ENCODE peak calls at places on chromosomes 12 and 14, in seven cellular contexts. S is cardiac muscle cell, H is MM.1S, N is mucosa of descending colon, P is right lobe of liver, R is GM10248, I is foreskin fibroblast. E is an unnamed sample.

GRCh38 chr12:133174901-133175300 is 6.4 kb upstream of the ZNF268 start:
- DNase-seq in S (no peak), H (no peak), N (no peak), P (no peak), R (no peak), I (no peak), E (no peak)

GRCh38 chr12:127245437-127245836 is 1021.5 kb upstream of the TMEM132C start:
- DNase-seq in S (peak), H (no peak), N (no peak), P (no peak), R (no peak), I (peak), E (no peak)

GRCh38 chr12:105226219-105226618 is 9.8 kb downstream of the APPL2 start:
- DNase-seq in S (peak), H (peak), N (no peak), P (peak), R (peak), I (peak), E (no peak)

GRCh38 chr12:12714276-12715001 is 2.7 kb upstream of the CDKN1B start:
- DNase-seq in S (no peak), H (peak), N (peak), P (peak), R (peak), I (no peak), E (no peak)

GRCh38 chr12:3872800-3873636 is at the start of gene PARP11:
- DNase-seq in S (peak), H (peak), N (peak), P (peak), R (peak), I (peak), E (peak)

GRCh38 chr14:34012978-34013713 is 62.3 kb upstream of the EGLN3 start:
- DNase-seq in S (no peak), H (no peak), N (no peak), P (no peak), R (peak), I (no peak), E (no peak)

GRCh38 chr12:15001733-15002471 is 29.1 kb downstream of the PDE6H start:
- DNase-seq in S (peak), H (no peak), N (peak), P (no peak), R (no peak), I (no peak), E (no peak)

GRCh38 chr14:50667491-50668007 is 557 bp downstream of the SAV1 start:
- DNase-seq in S (no peak), H (peak), N (peak), P (no peak), R (peak), I (no peak), E (no peak)

DNA sequence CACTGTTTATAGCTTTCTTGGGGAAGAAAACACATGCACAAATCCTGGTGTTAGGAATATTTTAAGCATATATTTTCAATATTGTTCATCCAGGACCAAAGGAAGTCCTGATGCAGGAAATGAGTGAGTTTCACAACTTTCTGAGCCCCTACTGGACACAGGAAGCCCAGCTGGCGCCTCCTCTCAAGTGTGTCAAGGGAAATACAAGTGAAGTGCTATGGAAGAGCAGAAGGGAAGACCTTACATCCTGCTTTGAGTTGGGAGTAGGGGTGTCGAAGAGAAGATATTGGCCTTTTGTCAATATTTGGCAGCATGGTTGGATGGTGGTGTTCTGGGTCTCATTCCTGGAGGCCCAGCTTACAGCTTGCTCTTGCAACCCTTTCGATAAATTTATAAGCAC is 66.1 kb upstream of the ZDHHC17 start:
- DNase-seq in S (peak), H (no peak), N (no peak), P (no peak), R (no peak), I (no peak), E (no peak)
- TF ChIP-seq CTCF in S (no peak), H (no peak), N (no peak), P (no peak), R (no peak), I (no peak), E (no peak)

GRCh38 chr12:9753042-9753820 is 7.5 kb downstream of the CD69 start:
- DNase-seq in S (no peak), H (no peak), N (no peak), P (no peak), R (no peak), I (no peak), E (no peak)

GRCh38 chr12:9754097-9754964 is 6.4 kb downstream of the CD69 start:
- DNase-seq in S (no peak), H (no peak), N (no peak), P (no peak), R (no peak), I (no peak), E (no peak)

GRCh38 chr12:9750276-9751203 is 10.2 kb downstream of the CD69 start:
- DNase-seq in S (peak), H (peak), N (no peak), P (no peak), R (peak), I (peak), E (peak)

GRCh38 chr12:9752145-9752717 is 8.5 kb downstream of the CD69 start:
- DNase-seq in S (no peak), H (no peak), N (no peak), P (no peak), R (no peak), I (no peak), E (no peak)

GRCh38 chr12:9751204-9752144 is 9.2 kb downstream of the CD69 start:
- DNase-seq in S (peak), H (peak), N (no peak), P (no peak), R (no peak), I (peak), E (no peak)
- TF ChIP-seq CTCF in S (peak), H (peak), N (no peak), P (no peak), R (peak), I (peak), E (no peak)

DNA sequence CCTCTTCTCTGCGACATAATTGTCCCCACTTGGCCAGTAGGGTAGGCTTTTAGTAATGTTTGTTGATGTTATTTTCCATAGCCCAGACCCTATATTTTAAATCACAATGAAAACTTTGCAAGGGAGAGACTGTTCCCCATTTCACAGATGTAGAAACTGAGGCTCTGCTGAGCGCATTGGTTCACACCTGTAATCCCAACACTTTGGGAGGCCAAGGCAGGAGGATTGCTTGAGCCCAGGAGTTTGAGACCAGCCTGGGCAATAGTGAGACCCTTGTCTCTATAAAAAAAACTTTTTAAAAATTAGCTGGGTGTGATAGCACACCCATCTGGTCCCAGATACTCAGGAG is 114.8 kb downstream of the DIP2B start:
- DNase-seq in S (no peak), H (no peak), N (no peak), P (no peak), R (no peak), I (no peak), E (no peak)
- TF ChIP-seq CTCF in S (no peak), H (no peak), N (no peak), P (no peak), R (no peak), I (no peak), E (no peak)

DNA sequence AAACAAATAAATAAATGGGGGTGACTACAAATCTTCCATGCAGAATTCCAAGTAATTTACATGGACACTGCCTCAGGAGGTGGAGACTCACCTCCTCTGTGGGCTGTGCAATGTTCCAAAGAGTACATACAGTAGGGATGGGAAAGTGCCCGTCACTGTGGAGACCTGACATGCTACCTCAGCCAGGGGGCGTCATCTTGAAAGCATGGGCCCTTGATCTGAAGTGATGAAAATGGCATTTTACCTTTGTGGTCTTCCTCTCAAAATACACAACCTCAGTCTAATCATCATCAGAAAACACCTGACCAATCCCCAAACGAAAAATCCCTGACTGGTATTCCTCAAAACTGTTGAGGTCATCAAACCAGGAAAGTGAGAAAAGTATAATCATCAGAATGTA is 48.4 kb downstream of the ANAPC7 start:
- DNase-seq in S (no peak), H (peak), N (no peak), P (no peak), R (peak), I (no peak), E (peak)
- TF ChIP-seq CTCF in S (peak), H (peak), N (no peak), P (peak), R (peak), I (peak), E (peak)

GRCh38 chr14:90597961-90598360 is 201.1 kb downstream of the CALM1 start:
- DNase-seq in S (no peak), H (no peak), N (no peak), P (no peak), R (no peak), I (no peak), E (no peak)

GRCh38 chr14:90601521-90601920 is 204.7 kb downstream of the CALM1 start:
- DNase-seq in S (no peak), H (no peak), N (no peak), P (no peak), R (no peak), I (no peak), E (no peak)

GRCh38 chr14:90600619-90601018 is 203.8 kb downstream of the CALM1 start:
- DNase-seq in S (no peak), H (no peak), N (no peak), P (no peak), R (no peak), I (no peak), E (no peak)

GRCh38 chr14:90599339-90599738 is 202.5 kb downstream of the CALM1 start:
- DNase-seq in S (no peak), H (no peak), N (no peak), P (no peak), R (no peak), I (no peak), E (no peak)

DNA sequence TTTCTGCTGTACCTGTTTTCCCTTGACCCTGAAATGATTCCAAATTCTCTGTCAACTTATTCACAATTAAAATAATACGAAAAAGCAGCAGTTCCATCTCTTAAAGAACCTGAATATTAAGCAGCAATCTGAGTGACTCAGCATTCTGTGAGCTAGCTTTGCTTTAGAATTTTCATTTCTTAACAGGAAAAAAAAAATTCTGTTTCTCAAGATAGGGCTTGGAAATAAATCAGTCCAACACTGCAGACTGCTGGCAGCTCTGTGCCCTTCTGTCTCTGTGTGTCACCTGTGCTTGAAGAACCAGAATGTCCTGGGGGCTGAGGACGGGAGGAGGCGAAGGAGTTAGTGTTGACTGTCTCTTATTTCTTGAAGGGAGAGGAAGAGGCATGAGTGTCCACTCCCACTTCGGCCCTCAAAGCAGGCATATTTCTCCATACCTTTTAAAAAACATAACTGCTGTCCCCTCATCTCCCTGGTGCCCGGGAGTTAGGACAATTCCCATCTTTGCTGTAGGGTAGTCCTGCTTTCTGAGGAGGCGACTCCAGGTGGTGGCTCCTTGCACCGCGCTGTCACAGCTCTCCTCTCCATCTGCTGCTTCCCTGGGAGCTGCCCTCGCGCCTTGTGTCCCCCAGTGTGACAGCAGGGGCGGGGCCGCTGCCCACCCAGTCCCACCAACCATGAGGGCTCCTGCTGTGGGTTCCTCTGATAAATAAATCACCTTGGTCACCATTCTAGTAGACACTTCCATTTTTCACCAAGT is 203.1 kb downstream of the CALM1 start:
- DNase-seq in S (peak), H (no peak), N (no peak), P (no peak), R (no peak), I (no peak), E (no peak)
- TF ChIP-seq CTCF in S (peak), H (no peak), N (no peak), P (no peak), R (no peak), I (no peak), E (no peak)

GRCh38 chr14:20657216-20658211 is 16.0 kb upstream of the OR6S1 start:
- DNase-seq in S (no peak), H (no peak), N (no peak), P (no peak), R (no peak), I (no peak), E (no peak)
- TF ChIP-seq CTCF in S (no peak), H (peak), N (no peak), P (peak), R (no peak), I (no peak), E (no peak)

GRCh38 chr14:65360144-65360784 is 52.3 kb upstream of the FUT8 start:
- DNase-seq in S (no peak), H (no peak), N (no peak), P (no peak), R (no peak), I (no peak), E (no peak)

GRCh38 chr14:65356327-65356836 is 56.1 kb upstream of the FUT8 start:
- DNase-seq in S (peak), H (peak), N (no peak), P (no peak), R (no peak), I (peak), E (no peak)

GRCh38 chr14:65361920-65362319 is 50.6 kb upstream of the FUT8 start:
- DNase-seq in S (peak), H (no peak), N (no peak), P (no peak), R (no peak), I (peak), E (no peak)

GRCh38 chr14:65357091-65357490 is 55.4 kb upstream of the FUT8 start:
- DNase-seq in S (no peak), H (peak), N (no peak), P (no peak), R (no peak), I (no peak), E (no peak)

DNA sequence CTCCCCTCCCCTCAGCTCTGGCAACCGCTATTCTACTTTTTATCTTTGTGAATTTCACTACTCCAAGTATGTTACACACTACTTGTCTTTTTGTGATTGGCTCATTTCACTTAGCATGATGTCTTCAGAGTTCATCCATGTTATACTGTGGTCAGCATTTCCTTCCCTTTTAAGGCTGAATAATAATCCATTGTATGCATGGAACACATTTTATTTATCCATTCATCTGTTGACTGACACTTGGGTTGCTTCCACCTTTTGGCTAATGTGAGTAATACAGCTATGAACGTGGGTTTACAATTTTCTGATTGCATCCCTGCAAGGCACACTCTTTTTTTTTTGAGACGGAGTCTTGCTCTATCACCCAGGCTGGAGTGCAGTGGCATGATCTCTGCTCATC is 53.0 kb upstream of the FUT8 start:
- DNase-seq in S (peak), H (no peak), N (no peak), P (no peak), R (no peak), I (no peak), E (no peak)
- TF ChIP-seq CTCF in S (peak), H (no peak), N (no peak), P (no peak), R (no peak), I (no peak), E (peak)

DNA sequence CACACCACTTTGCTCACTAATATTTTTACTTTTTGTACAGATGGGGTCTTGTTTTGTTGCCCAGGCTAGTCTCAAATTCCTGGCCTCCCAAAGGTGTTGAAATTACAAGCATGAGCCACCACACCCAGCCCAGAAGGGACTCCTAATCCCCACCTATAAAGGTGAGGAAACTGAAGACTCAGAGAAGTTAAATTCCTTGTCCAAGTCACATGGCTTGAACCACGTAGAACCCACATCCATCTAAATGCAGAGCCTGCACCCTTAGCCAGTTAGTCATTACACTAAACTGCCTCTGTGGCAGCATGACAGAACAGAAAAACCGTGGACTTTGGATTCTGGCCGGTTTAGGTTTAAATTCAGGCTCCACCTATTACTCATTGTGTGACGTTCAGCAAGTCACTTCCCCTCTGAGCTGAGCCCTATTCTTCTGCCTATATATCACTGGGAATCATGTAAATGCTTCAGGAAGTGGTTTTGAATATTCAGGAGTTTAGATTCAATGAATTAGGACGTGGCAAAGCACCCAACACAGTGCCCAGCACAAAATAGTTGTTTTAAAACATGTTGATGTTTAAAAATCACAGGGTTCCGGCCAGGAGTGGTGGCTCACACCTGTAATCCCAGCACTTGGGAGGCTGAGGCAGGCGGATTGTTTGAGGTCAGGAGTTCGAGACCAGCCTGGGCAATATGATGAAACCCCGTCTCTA is 3.0 kb upstream of the CORO1C start:
- DNase-seq in S (peak), H (no peak), N (peak), P (peak), R (peak), I (peak), E (no peak)
- TF ChIP-seq CTCF in S (no peak), H (no peak), N (no peak), P (no peak), R (no peak), I (no peak), E (no peak)

E was measured in neural crest cell.